ENCODE peak calls at places on chromosomes 13 and 19, in four cellular contexts. T is PC-9; A is CD8-positive, alpha-beta T cell; B is suprapubic skin. E is an unnamed sample.

GRCh38 chr19:34487651-34488051 is 6.1 kb downstream of the WTIP start:
- DNase-seq in T (no peak), A (no peak), B (no peak), E (no peak)

GRCh38 chr13:106561551-106562170 is 6.3 kb downstream of the ARGLU1 start:
- DNase-seq in B (no peak), T (no peak), A (no peak), E (no peak)

GRCh38 chr19:40610396-40611064 is 9.4 kb downstream of the LTBP4 start:
- DNase-seq in A (peak; percentile 48), B (peak; percentile 90), T (no peak), E (no peak)

GRCh38 chr13:51846756-51847155 is 1.8 kb upstream of the TMEM272 start:
- DNase-seq in A (no peak), T (no peak), B (no peak), E (no peak)

GRCh38 chr13:63124863-63125262 is 1709.2 kb upstream of the PCDH20 start:
- DNase-seq in T (no peak), B (no peak), A (no peak), E (no peak)

GRCh38 chr13:44352671-44353070 is 21.0 kb upstream of the SERP2 start:
- DNase-seq in B (no peak), A (no peak), T (no peak), E (peak; percentile 33)

GRCh38 chr13:72400859-72401258 is 326.6 kb downstream of the MZT1 start:
- DNase-seq in A (no peak), T (no peak), B (no peak), E (no peak)

GRCh38 chr13:105778196-105778595 is 757.3 kb downstream of the EFNB2 start:
- DNase-seq in A (no peak), T (no peak), B (no peak), E (no peak)

GRCh38 chr13:38693168-38693567 is 6.3 kb downstream of the FREM2 start:
- DNase-seq in B (no peak), A (no peak), T (no peak), E (no peak)

GRCh38 chr13:51328488-51328887 is 11.0 kb upstream of the SERPINE3 start:
- DNase-seq in B (no peak), T (no peak), A (no peak), E (no peak)

GRCh38 chr19:13984875-13985741 is 21.0 kb downstream of the RFX1 start:
- DNase-seq in B (no peak), T (no peak), A (no peak), E (no peak)
- H3K4me3 ChIP-seq in B (no peak overlapping the region), T (no peak overlapping the region), A (no peak overlapping the region), E (no peak overlapping the region)

DNA sequence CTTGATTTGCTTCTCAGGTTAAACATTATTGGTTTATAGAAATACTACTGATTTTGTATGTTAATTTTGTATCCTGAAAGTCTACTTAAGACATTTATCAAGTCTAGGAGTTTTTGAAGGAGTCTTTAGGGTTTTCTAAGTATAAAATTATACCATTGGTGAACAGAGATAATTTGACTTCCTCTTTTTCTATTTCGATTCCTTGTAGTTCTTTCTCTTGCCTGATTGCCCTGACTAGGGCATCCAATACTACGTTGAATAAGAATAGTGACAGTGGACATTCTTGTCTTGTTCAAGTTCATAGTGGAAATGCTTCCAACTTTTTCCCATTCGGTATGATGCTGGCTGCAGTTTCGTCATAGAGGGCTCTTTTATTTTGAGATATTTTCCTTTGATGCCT is 807.5 kb upstream of the SLC10A2 start:
- DNase-seq in A (no peak), T (no peak), B (no peak), E (no peak)
- H3K27ac ChIP-seq in A (no peak overlapping the region), T (no peak overlapping the region), B (no peak overlapping the region), E (no peak overlapping the region)

GRCh38 chr13:112898786-112899617 is 70.0 kb upstream of the MCF2L start:
- DNase-seq in A (no peak), T (no peak), B (peak; percentile 54), E (no peak)
- H3K27me3 ChIP-seq in A (no peaks in the 10 kb centered on the region), T (peaks cover 94% of the 10 kb centered on the region), B (peaks cover 34% of the 10 kb centered on the region), E (peaks cover 47% of the 10 kb centered on the region)

DNA sequence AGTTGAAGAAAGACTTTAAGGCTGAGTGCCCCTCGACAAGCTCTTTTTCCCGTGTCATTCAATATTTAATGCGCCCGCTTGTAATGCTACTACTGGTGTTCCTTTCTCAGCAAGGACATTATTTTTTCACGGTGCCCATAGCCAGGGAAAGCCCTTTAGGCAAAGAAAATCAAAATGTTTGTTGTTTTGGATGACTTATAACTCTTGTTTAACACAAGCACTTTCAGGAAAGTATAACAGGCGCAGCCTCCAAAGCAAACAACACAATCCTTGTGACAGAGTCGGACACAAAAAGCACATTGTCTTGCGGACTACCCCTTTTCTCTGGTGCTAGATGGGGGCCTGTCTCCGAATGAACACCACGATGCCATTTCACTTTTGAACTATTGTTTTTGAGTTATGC is 12.4 kb downstream of the ZIC5 start:
- DNase-seq in A (no peak), B (no peak), T (no peak), E (no peak)
- H3K4me3 ChIP-seq in A (no peak overlapping the region), B (no peak overlapping the region), T (no peak overlapping the region), E (no peak overlapping the region)

DNA sequence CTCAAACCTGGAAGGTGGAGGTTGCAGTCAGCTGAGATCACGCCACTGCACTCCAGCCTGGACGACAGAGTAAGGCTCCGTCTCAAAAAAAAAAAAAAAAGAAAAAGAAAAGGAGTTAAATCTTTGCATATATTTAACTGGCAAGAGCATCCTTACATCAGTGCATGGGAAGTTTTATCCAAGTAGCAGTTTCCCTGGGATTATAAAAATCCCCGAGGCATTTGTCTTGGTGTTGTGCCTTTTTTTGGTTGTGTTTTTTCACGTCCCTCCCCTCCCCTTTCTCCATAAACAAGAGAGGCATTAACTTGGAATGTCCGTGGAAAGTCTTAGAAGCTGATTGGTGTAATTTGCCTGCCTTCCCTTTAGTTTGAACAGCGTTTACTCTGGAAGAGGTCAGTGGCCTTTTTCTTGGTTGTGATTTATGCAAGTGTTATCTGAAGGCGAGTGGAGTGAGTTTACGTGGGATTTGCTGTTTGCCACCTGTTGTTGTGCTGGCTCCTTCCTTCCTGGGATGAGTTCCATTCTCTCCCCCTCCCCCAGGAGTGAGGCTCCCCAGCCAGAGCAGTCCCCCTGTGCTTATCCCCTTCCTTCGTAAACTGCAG is 7.1 kb downstream of the ACTN4 start:
- DNase-seq in T (no peak), B (no peak), A (no peak), E (peak; percentile 56)
- H3K27ac ChIP-seq in T (peak overlapping the region; percentile 99), B (peak overlapping the region; percentile 96), A (no peak overlapping the region), E (peak overlapping the region; percentile 99)

GRCh38 chr19:1321539-1321938 is 35.9 kb downstream of the EFNA2 start:
- DNase-seq in A (no peak), T (no peak), B (no peak), E (no peak)

GRCh38 chr19:1317274-1317673 is 31.6 kb downstream of the EFNA2 start:
- DNase-seq in B (no peak), A (no peak), T (no peak), E (no peak)

GRCh38 chr19:1316466-1316865 is 30.8 kb downstream of the EFNA2 start:
- DNase-seq in T (no peak), B (no peak), A (no peak), E (no peak)

GRCh38 chr19:1315470-1316166 is 29.9 kb downstream of the EFNA2 start:
- DNase-seq in A (no peak), B (no peak), T (peak; percentile 48), E (peak; percentile 40)

DNA sequence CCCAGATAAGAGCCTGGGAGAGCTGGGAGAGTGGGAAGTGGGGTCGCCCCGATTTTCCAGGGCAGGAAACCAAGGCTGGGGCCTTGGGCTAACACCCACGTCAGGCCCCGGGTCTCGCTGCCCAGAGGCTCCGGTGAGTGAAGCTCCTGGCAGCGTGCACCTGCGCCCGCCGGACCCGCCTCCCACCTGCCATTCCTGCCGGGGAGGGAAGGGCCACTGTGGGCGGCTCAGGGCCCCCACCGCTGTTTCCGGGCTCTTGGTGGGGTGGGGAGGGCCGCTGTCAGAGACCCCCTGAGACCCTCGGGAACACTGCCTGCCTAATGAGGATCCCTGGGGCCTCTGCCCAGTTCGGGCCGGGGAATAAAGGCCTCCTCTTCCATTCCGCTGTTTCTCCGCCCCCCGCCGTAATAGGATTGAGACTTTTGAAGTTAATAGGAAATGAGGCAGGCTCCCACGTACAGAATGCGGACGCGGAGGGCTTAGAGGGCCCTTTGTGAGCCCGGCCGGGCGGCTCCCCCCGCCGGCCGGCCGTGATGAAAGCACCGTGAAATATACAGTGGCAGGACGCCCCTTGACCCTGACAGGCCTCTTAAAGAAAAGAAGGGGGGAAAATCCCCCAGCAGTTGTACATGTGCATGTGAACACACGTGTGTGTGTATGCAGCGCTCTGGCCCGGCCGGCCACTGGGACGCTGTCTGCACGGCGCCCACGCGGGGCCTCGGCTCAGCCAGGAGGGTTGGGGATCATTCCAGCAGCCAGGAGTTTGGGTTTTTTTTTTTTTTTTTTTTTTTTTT is 33.2 kb downstream of the EFNA2 start:
- DNase-seq in A (no peak), T (no peak), B (no peak), E (no peak)
- H3K27me3 ChIP-seq in A (peaks cover 17% of the 10 kb centered on the region), T (peaks cover 7% of the 10 kb centered on the region), B (peaks cover 67% of the 10 kb centered on the region), E (peaks cover 37% of the 10 kb centered on the region)

GRCh38 chr19:20245309-20245708 is 78.3 kb downstream of the ZNF486 start:
- DNase-seq in T (no peak), B (no peak), A (no peak), E (no peak)

GRCh38 chr19:20243629-20244028 is 76.6 kb downstream of the ZNF486 start:
- DNase-seq in B (no peak), A (no peak), T (no peak), E (no peak)

GRCh38 chr19:20247016-20247683 is 80.1 kb downstream of the ZNF486 start:
- DNase-seq in A (no peak), B (no peak), T (peak; percentile 2), E (no peak)

GRCh38 chr19:20244356-20244755 is 77.3 kb downstream of the ZNF486 start:
- DNase-seq in A (no peak), T (no peak), B (no peak), E (no peak)
- H3K4me3 ChIP-seq in A (no peak overlapping the region), T (no peak overlapping the region), B (no peak overlapping the region), E (no peak overlapping the region)

GRCh38 chr19:18150776-18151624 is 2.0 kb upstream of the PIK3R2 start:
- DNase-seq in B (no peak), T (no peak), A (no peak), E (no peak)
- H3K27ac ChIP-seq in B (no peak overlapping the region), T (no peak overlapping the region), A (peak overlapping the region; percentile 66), E (no peak overlapping the region)

E was measured in SJSA1.